ENCODE peak calls at places on chromosomes 2 and 18, in nine cellular contexts. One of them, this sample, is unnamed.

GRCh38 chr2:231680992-231681852 is 27.1 kb upstream of the PTMA start:
- DNase-seq in foreskin fibroblast: peak; percentile 88
- DNase-seq in spleen: peak; percentile 85
- DNase-seq in psoas muscle: peak; percentile 95
- DNase-seq in MM.1S: no peak
- DNase-seq in lung: peak; percentile 76
- DNase-seq in CD14-positive monocyte: no peak
- DNase-seq in mucosa of descending colon: peak; percentile 84
- DNase-seq in endothelial cell: peak; percentile 77
- DNase-seq in this sample: no peak

GRCh38 chr2:205585451-205586045 is 96.8 kb upstream of the NRP2 start:
- DNase-seq in foreskin fibroblast: no peak
- DNase-seq in spleen: no peak
- DNase-seq in psoas muscle: no peak
- DNase-seq in MM.1S: no peak
- DNase-seq in lung: no peak
- DNase-seq in CD14-positive monocyte: no peak
- DNase-seq in mucosa of descending colon: no peak
- DNase-seq in endothelial cell: peak; percentile 4
- DNase-seq in this sample: no peak

GRCh38 chr2:19120941-19121750 is 237.3 kb downstream of the OSR1 start:
- DNase-seq in foreskin fibroblast: peak; percentile 96
- DNase-seq in spleen: no peak
- DNase-seq in psoas muscle: no peak
- DNase-seq in MM.1S: no peak
- DNase-seq in lung: no peak
- DNase-seq in CD14-positive monocyte: no peak
- DNase-seq in mucosa of descending colon: no peak
- DNase-seq in endothelial cell: no peak
- DNase-seq in this sample: peak; percentile 60

GRCh38 chr2:85705680-85706039 is 11.5 kb downstream of the GNLY start:
- DNase-seq in foreskin fibroblast: peak; percentile 94
- DNase-seq in spleen: no peak
- DNase-seq in psoas muscle: peak; percentile 76
- DNase-seq in MM.1S: no peak
- DNase-seq in lung: peak; percentile 84
- DNase-seq in CD14-positive monocyte: peak; percentile 70
- DNase-seq in mucosa of descending colon: no peak
- DNase-seq in endothelial cell: no peak
- DNase-seq in this sample: peak; percentile 59

GRCh38 chr2:223528036-223528435 is 74.1 kb downstream of the SCG2 start:
- DNase-seq in foreskin fibroblast: peak; percentile 79
- DNase-seq in spleen: no peak
- DNase-seq in psoas muscle: no peak
- DNase-seq in MM.1S: no peak
- DNase-seq in lung: no peak
- DNase-seq in CD14-positive monocyte: no peak
- DNase-seq in mucosa of descending colon: no peak
- DNase-seq in endothelial cell: no peak
- DNase-seq in this sample: no peak

GRCh38 chr2:10007440-10007839 is 35.9 kb upstream of the KLF11 start:
- DNase-seq in foreskin fibroblast: no peak
- DNase-seq in spleen: peak; percentile 24
- DNase-seq in psoas muscle: no peak
- DNase-seq in MM.1S: no peak
- DNase-seq in lung: no peak
- DNase-seq in CD14-positive monocyte: no peak
- DNase-seq in mucosa of descending colon: peak; percentile 27
- DNase-seq in endothelial cell: no peak
- DNase-seq in this sample: no peak

GRCh38 chr2:17259613-17260012 is 258.6 kb downstream of the RAD51AP2 start:
- DNase-seq in foreskin fibroblast: no peak
- DNase-seq in spleen: no peak
- DNase-seq in psoas muscle: no peak
- DNase-seq in MM.1S: no peak
- DNase-seq in lung: no peak
- DNase-seq in CD14-positive monocyte: no peak
- DNase-seq in mucosa of descending colon: no peak
- DNase-seq in endothelial cell: no peak
- DNase-seq in this sample: no peak

GRCh38 chr2:71929482-71929772 is 218.2 kb downstream of the CYP26B1 start:
- DNase-seq in foreskin fibroblast: no peak
- DNase-seq in spleen: no peak
- DNase-seq in psoas muscle: no peak
- DNase-seq in MM.1S: no peak
- DNase-seq in lung: no peak
- DNase-seq in CD14-positive monocyte: no peak
- DNase-seq in mucosa of descending colon: no peak
- DNase-seq in endothelial cell: no peak
- DNase-seq in this sample: no peak

GRCh38 chr2:127614731-127615130 is 31.2 kb upstream of the GPR17 start:
- DNase-seq in foreskin fibroblast: peak; percentile 79
- DNase-seq in spleen: no peak
- DNase-seq in psoas muscle: no peak
- DNase-seq in MM.1S: no peak
- DNase-seq in lung: no peak
- DNase-seq in CD14-positive monocyte: no peak
- DNase-seq in mucosa of descending colon: no peak
- DNase-seq in endothelial cell: no peak
- DNase-seq in this sample: no peak

GRCh38 chr18:24492445-24492844 is 32.0 kb downstream of the HRH4 start:
- DNase-seq in foreskin fibroblast: no peak
- DNase-seq in spleen: peak; percentile 78
- DNase-seq in psoas muscle: no peak
- DNase-seq in MM.1S: peak; percentile 77
- DNase-seq in lung: no peak
- DNase-seq in CD14-positive monocyte: no peak
- DNase-seq in mucosa of descending colon: no peak
- DNase-seq in endothelial cell: no peak
- DNase-seq in this sample: no peak

GRCh38 chr2:151260492-151261239 is 997 bp downstream of the RBM43 start:
- DNase-seq in foreskin fibroblast: no peak
- DNase-seq in spleen: no peak
- DNase-seq in psoas muscle: no peak
- DNase-seq in MM.1S: no peak
- DNase-seq in lung: no peak
- DNase-seq in CD14-positive monocyte: no peak
- DNase-seq in mucosa of descending colon: no peak
- DNase-seq in endothelial cell: no peak
- DNase-seq in this sample: no peak

GRCh38 chr2:14572588-14573089 is 59.9 kb upstream of the LRATD1 start:
- DNase-seq in foreskin fibroblast: no peak
- DNase-seq in spleen: no peak
- DNase-seq in psoas muscle: no peak
- DNase-seq in MM.1S: no peak
- DNase-seq in lung: no peak
- DNase-seq in CD14-positive monocyte: no peak
- DNase-seq in mucosa of descending colon: no peak
- DNase-seq in endothelial cell: no peak
- DNase-seq in this sample: no peak

GRCh38 chr2:126838718-126838985 is 60.0 kb upstream of the TEX51 start:
- DNase-seq in foreskin fibroblast: no peak
- DNase-seq in spleen: no peak
- DNase-seq in psoas muscle: no peak
- DNase-seq in MM.1S: no peak
- DNase-seq in lung: no peak
- DNase-seq in CD14-positive monocyte: no peak
- DNase-seq in mucosa of descending colon: no peak
- DNase-seq in endothelial cell: no peak
- DNase-seq in this sample: no peak

GRCh38 chr18:31741096-31741735 is 19.5 kb downstream of the SLC25A52 start:
- DNase-seq in foreskin fibroblast: no peak
- DNase-seq in spleen: no peak
- DNase-seq in psoas muscle: no peak
- DNase-seq in MM.1S: peak; percentile 51
- DNase-seq in lung: peak; percentile 46
- DNase-seq in CD14-positive monocyte: no peak
- DNase-seq in mucosa of descending colon: no peak
- DNase-seq in endothelial cell: peak; percentile 34
- DNase-seq in this sample: peak; percentile 20

GRCh38 chr2:155714983-155715382 is 617.5 kb downstream of the NR4A2 start:
- DNase-seq in foreskin fibroblast: no peak
- DNase-seq in spleen: no peak
- DNase-seq in psoas muscle: no peak
- DNase-seq in MM.1S: no peak
- DNase-seq in lung: no peak
- DNase-seq in CD14-positive monocyte: no peak
- DNase-seq in mucosa of descending colon: no peak
- DNase-seq in endothelial cell: no peak
- DNase-seq in this sample: no peak
- TF ChIP-seq CTCF in foreskin fibroblast: no peak
- TF ChIP-seq CTCF in spleen: no peak
- TF ChIP-seq CTCF in psoas muscle: no peak
- TF ChIP-seq CTCF in MM.1S: no peak
- TF ChIP-seq CTCF in lung: no peak
- TF ChIP-seq CTCF in CD14-positive monocyte: no peak
- TF ChIP-seq CTCF in mucosa of descending colon: no peak
- TF ChIP-seq CTCF in endothelial cell: no peak
- TF ChIP-seq CTCF in this sample: no peak

GRCh38 chr2:138202762-138203161 is 238.5 kb downstream of the HNMT start:
- DNase-seq in foreskin fibroblast: no peak
- DNase-seq in spleen: no peak
- DNase-seq in psoas muscle: no peak
- DNase-seq in MM.1S: no peak
- DNase-seq in lung: no peak
- DNase-seq in CD14-positive monocyte: no peak
- DNase-seq in mucosa of descending colon: no peak
- DNase-seq in endothelial cell: no peak
- DNase-seq in this sample: no peak
- TF ChIP-seq CTCF in foreskin fibroblast: no peak
- TF ChIP-seq CTCF in spleen: no peak
- TF ChIP-seq CTCF in psoas muscle: no peak
- TF ChIP-seq CTCF in MM.1S: no peak
- TF ChIP-seq CTCF in lung: no peak
- TF ChIP-seq CTCF in CD14-positive monocyte: no peak
- TF ChIP-seq CTCF in mucosa of descending colon: no peak
- TF ChIP-seq CTCF in endothelial cell: no peak
- TF ChIP-seq CTCF in this sample: no peak

GRCh38 chr2:109066917-109067828 is 61.8 kb upstream of the SH3RF3 start:
- DNase-seq in foreskin fibroblast: no peak
- DNase-seq in spleen: peak; percentile 42
- DNase-seq in psoas muscle: no peak
- DNase-seq in MM.1S: no peak
- DNase-seq in lung: no peak
- DNase-seq in CD14-positive monocyte: no peak
- DNase-seq in mucosa of descending colon: no peak
- DNase-seq in endothelial cell: no peak
- DNase-seq in this sample: no peak

GRCh38 chr2:109066501-109066900 is 62.5 kb upstream of the SH3RF3 start:
- DNase-seq in foreskin fibroblast: no peak
- DNase-seq in spleen: peak; percentile 63
- DNase-seq in psoas muscle: no peak
- DNase-seq in MM.1S: no peak
- DNase-seq in lung: no peak
- DNase-seq in CD14-positive monocyte: no peak
- DNase-seq in mucosa of descending colon: no peak
- DNase-seq in endothelial cell: no peak
- DNase-seq in this sample: no peak

GRCh38 chr2:109069430-109070194 is 59.4 kb upstream of the SH3RF3 start:
- DNase-seq in foreskin fibroblast: no peak
- DNase-seq in spleen: peak; percentile 34
- DNase-seq in psoas muscle: no peak
- DNase-seq in MM.1S: no peak
- DNase-seq in lung: no peak
- DNase-seq in CD14-positive monocyte: no peak
- DNase-seq in mucosa of descending colon: peak; percentile 26
- DNase-seq in endothelial cell: no peak
- DNase-seq in this sample: no peak

GRCh38 chr2:109065335-109065734 is 63.7 kb upstream of the SH3RF3 start:
- DNase-seq in foreskin fibroblast: no peak
- DNase-seq in spleen: peak; percentile 61
- DNase-seq in psoas muscle: no peak
- DNase-seq in MM.1S: no peak
- DNase-seq in lung: no peak
- DNase-seq in CD14-positive monocyte: no peak
- DNase-seq in mucosa of descending colon: no peak
- DNase-seq in endothelial cell: no peak
- DNase-seq in this sample: no peak

DNA sequence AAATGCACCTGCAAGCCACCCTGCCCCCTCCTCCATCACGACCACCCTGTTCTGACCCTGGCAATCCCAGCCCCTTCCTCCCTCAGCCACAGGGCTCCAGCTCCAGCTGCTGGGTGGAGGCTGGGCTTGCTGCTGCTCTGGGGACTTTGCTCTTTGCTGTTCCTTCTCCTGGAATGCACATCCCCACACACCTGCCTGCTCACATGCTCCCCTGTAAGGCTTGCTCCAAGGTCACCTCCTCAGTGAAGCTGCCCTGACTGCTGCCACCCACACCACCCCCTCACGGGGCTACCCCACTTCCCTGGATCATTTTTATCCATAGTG is 61.2 kb upstream of the SH3RF3 start:
- DNase-seq in foreskin fibroblast: no peak
- DNase-seq in spleen: peak; percentile 40
- DNase-seq in psoas muscle: no peak
- DNase-seq in MM.1S: no peak
- DNase-seq in lung: no peak
- DNase-seq in CD14-positive monocyte: no peak
- DNase-seq in mucosa of descending colon: no peak
- DNase-seq in endothelial cell: no peak
- DNase-seq in this sample: no peak
- TF ChIP-seq CTCF in foreskin fibroblast: no peak
- TF ChIP-seq CTCF in spleen: no peak
- TF ChIP-seq CTCF in psoas muscle: no peak
- TF ChIP-seq CTCF in MM.1S: no peak
- TF ChIP-seq CTCF in lung: no peak
- TF ChIP-seq CTCF in CD14-positive monocyte: no peak
- TF ChIP-seq CTCF in mucosa of descending colon: no peak
- TF ChIP-seq CTCF in endothelial cell: no peak
- TF ChIP-seq CTCF in this sample: no peak

DNA sequence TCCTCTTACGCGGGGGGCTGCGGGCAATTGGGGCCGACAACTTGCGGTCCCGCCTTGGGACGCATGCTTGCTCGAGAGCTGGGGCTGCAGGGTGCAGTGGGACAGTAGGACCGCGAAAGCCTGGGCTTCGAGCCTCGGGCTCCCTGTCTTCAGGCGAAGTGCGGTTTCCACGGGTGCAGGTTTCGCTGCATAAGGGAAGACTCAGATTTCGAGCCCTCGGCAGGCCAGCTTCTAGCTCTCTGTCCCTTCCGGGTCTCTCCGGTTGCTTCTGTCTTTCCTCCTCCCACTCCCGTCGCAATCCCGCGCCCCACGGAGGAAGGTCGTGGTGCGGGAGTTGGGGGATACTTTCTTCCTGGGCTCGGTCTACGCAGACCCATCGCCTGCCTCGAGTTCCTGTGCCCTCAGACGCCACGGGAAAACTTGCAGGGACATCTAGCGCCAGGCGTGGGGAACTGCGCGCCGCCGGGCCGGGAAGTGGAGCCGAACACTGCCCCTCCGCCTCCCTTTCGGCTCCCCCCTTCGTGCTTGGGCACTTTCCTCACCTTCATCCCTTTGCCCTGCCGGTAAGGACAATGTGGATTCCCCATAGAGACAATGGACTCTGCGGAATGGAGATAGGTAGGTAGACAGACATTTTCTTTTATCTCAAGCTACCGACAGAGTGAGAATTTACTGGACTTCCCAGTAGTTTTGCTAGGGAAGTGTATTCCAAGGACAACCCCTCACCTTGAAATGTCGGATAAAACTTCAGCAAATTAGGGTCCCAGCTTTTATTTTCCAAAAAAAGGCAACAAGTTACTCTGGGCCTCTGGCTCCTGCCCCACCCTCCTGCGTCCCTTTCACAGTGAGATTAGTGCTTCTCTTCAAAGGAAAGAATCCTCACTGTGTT is 4.2 kb upstream of the HOXD13 start:
- DNase-seq in foreskin fibroblast: peak; percentile 43
- DNase-seq in spleen: no peak
- DNase-seq in psoas muscle: peak; percentile 79
- DNase-seq in MM.1S: peak; percentile 51
- DNase-seq in lung: no peak
- DNase-seq in CD14-positive monocyte: no peak
- DNase-seq in mucosa of descending colon: peak; percentile 54
- DNase-seq in endothelial cell: peak; percentile 74
- DNase-seq in this sample: no peak
- TF ChIP-seq CTCF in foreskin fibroblast: peak; percentile 84
- TF ChIP-seq CTCF in spleen: peak; percentile 36
- TF ChIP-seq CTCF in psoas muscle: peak; percentile 79
- TF ChIP-seq CTCF in MM.1S: peak; percentile 76
- TF ChIP-seq CTCF in lung: peak; percentile 47
- TF ChIP-seq CTCF in CD14-positive monocyte: peak; percentile 77
- TF ChIP-seq CTCF in mucosa of descending colon: peak; percentile 63
- TF ChIP-seq CTCF in endothelial cell: peak; percentile 45
- TF ChIP-seq CTCF in this sample: peak; percentile 68

This sample was measured in HFF-Myc.